ENCODE peak calls at places on chromosomes 6 and 20, in nine cellular contexts. H is gastrocnemius medialis, S is fibroblast of lung, B is heart left ventricle, A is cardiac muscle cell, L is Panc1, R is ascending aorta, C is body of pancreas, T is K562. O is an unnamed sample.

GRCh38 chr6:133837801-133838349 is 51.0 kb upstream of the TCF21 start:
- DNase-seq in T (peak; percentile 83), C (peak; percentile 67), R (peak; percentile 68), H (no peak), S (no peak), A (peak; percentile 69), L (peak; percentile 20), B (no peak), O (peak; percentile 68)

GRCh38 chr6:170247178-170247701 is 43.6 kb downstream of the DLL1 start:
- DNase-seq in H (no peak), S (no peak), T (no peak), L (no peak), C (no peak), A (no peak), B (no peak), R (no peak), O (no peak)

GRCh38 chr6:74578339-74578738 is 627.5 kb downstream of the COL12A1 start:
- DNase-seq in H (no peak), A (no peak), T (no peak), C (no peak), R (no peak), L (no peak), S (peak; percentile 75), B (no peak), O (no peak)

GRCh38 chr20:49965781-49966304 is 16.9 kb upstream of the SNAI1 start:
- DNase-seq in S (no peak), L (no peak), H (no peak), A (no peak), C (peak; percentile 44), B (no peak), R (no peak), T (no peak), O (no peak)

GRCh38 chr20:19816386-19816785 is 58.3 kb downstream of the RIN2 start:
- DNase-seq in S (no peak), A (no peak), H (no peak), R (no peak), T (no peak), L (no peak), B (no peak), C (no peak), O (no peak)

GRCh38 chr6:12395898-12396297 is 105.7 kb downstream of the EDN1 start:
- DNase-seq in C (no peak), H (no peak), R (no peak), B (no peak), A (no peak), T (no peak), L (no peak), S (no peak), O (no peak)

GRCh38 chr6:27871919-27872633 is 40.1 kb downstream of the OR2B2 start:
- DNase-seq in L (peak; percentile 99), A (peak; percentile 86), B (peak; percentile 60), T (no peak), C (peak; percentile 93), R (peak; percentile 88), S (peak; percentile 99), H (no peak), O (peak; percentile 84)

GRCh38 chr20:59933296-59933848 is at the start of gene SYCP2:
- DNase-seq in C (peak; percentile 61), R (peak; percentile 66), H (no peak), S (peak; percentile 28), T (peak; percentile 77), B (peak; percentile 78), A (no peak), L (no peak), O (peak; percentile 28)

GRCh38 chr6:157461000-157461915 is 80.3 kb downstream of the ZDHHC14 start:
- DNase-seq in B (no peak), R (no peak), A (no peak), C (peak; percentile 89), T (peak; percentile 90), L (no peak), H (no peak), S (no peak), O (peak; percentile 31)

DNA sequence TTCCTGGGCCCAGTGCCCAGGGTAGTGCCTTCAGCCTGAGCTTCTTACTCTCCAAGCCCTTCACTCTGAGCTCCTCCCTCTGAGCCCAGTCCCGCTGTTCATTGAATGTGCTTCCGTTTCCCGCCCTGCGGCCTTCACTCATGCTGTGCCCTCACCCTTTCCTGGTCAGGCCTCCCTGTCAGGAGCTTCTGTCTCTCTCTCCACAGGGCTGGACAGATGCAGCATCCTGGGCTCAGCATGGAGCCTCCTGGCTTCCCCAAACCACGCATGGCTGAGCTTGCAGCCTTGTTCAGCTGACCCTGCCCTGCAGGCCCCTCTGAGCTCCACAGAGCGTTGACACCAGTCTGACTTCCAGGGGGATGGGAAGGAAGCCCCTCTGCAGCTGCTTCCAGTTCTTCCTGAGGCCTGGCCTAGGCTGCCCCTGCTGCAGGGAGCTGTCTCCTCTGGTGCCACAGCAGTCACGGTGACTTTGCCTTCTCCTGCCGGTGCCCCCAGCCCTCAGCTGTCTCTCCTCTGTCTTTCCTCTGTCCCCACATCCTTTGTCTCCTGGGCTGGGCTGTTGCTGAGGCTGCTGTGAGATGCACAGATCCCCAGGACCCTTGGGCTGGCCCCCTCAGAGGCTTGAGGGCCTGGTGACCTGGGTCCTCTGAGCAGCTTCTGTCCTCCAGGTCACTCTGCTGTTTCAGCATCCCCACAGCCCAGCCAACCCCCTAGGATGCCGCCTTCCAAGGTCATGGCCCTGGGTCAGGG is 7.9 kb upstream of the MYT1 start:
- DNase-seq in H (no peak), A (no peak), S (no peak), L (no peak), R (no peak), T (no peak), B (no peak), C (no peak), O (no peak)
- H3K27me3 ChIP-seq in H (peaks cover 24% of the 10 kb centered on the region), A (peaks cover 17% of the 10 kb centered on the region), S (peaks cover 7% of the 10 kb centered on the region), L (no peaks in the 10 kb centered on the region), R (no peaks in the 10 kb centered on the region), T (no peaks in the 10 kb centered on the region), B (peaks cover 19% of the 10 kb centered on the region), C (no peaks in the 10 kb centered on the region), O (peaks cover 33% of the 10 kb centered on the region)

GRCh38 chr6:15401769-15402250 is 155.9 kb downstream of the JARID2 start:
- DNase-seq in A (no peak), R (no peak), B (no peak), H (no peak), T (no peak), L (no peak), S (no peak), C (no peak), O (no peak)
- H3K4me1 ChIP-seq in A (peaks cover 54% of the 10 kb centered on the region), R (peaks cover 25% of the 10 kb centered on the region), B (peaks cover 73% of the 10 kb centered on the region), H (peaks cover 96% of the 10 kb centered on the region), T (peaks cover 17% of the 10 kb centered on the region), L (peaks cover 21% of the 10 kb centered on the region), S (peaks cover 4% of the 10 kb centered on the region), C (peaks cover 25% of the 10 kb centered on the region), O (peaks cover 13% of the 10 kb centered on the region)

DNA sequence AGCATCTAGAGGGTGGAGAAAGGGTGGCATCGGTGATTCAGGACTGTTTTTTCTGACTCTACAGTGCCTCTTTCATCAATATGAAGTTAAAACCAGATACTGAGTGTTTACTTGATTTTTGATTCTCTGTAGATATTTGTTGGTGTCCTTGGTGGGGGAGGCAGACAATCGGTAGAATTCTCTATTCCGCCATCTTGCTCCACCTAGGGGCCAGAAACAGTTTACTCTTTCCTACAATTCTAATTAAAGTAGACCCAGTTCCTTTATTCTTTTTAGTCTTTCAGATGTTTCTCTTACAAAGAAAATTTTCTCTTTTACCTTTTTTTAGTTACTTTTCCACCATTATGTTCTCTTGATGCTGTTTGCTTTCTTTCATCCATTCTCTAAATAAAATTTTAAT is 162.1 kb upstream of the RAB32 start:
- DNase-seq in T (no peak), C (no peak), A (no peak), L (no peak), H (no peak), S (no peak), B (no peak), R (no peak), O (no peak)
- TF ChIP-seq CTCF in T (peak; percentile 12), C (no peak), A (peak; percentile 33), L (peak; percentile 23), H (no peak), S (no peak), B (no peak), R (no peak), O (no peak)

GRCh38 chr20:16802652-16802935 is 54.4 kb downstream of the OTOR start:
- DNase-seq in C (no peak), T (no peak), L (no peak), A (no peak), B (no peak), S (no peak), R (no peak), H (no peak), O (no peak)

GRCh38 chr20:16803965-16804792 is 56.0 kb downstream of the OTOR start:
- DNase-seq in A (peak; percentile 71), B (no peak), L (no peak), S (peak; percentile 46), C (peak; percentile 50), T (peak; percentile 52), R (peak; percentile 72), H (no peak), O (peak; percentile 38)

GRCh38 chr20:16806061-16806460 is 57.9 kb downstream of the OTOR start:
- DNase-seq in R (no peak), T (no peak), L (no peak), H (no peak), A (peak; percentile 24), S (no peak), B (no peak), C (no peak), O (no peak)

GRCh38 chr20:16804793-16805187 is 56.6 kb downstream of the OTOR start:
- DNase-seq in H (no peak), T (no peak), L (no peak), R (no peak), B (no peak), S (no peak), C (no peak), A (peak; percentile 5), O (no peak)

GRCh38 chr20:16801919-16802651 is 53.9 kb downstream of the OTOR start:
- DNase-seq in C (peak; percentile 64), T (peak; percentile 58), A (peak; percentile 71), S (peak; percentile 58), R (peak; percentile 76), H (peak; percentile 3), B (peak; percentile 30), L (peak; percentile 64), O (peak; percentile 59)
- H3K27me3 ChIP-seq in C (no peaks in the 10 kb centered on the region), T (no peaks in the 10 kb centered on the region), A (no peaks in the 10 kb centered on the region), S (peaks cover 4% of the 10 kb centered on the region), R (no peaks in the 10 kb centered on the region), H (peaks cover 12% of the 10 kb centered on the region), B (no peaks in the 10 kb centered on the region), L (peaks cover 32% of the 10 kb centered on the region), O (peaks cover 38% of the 10 kb centered on the region)

DNA sequence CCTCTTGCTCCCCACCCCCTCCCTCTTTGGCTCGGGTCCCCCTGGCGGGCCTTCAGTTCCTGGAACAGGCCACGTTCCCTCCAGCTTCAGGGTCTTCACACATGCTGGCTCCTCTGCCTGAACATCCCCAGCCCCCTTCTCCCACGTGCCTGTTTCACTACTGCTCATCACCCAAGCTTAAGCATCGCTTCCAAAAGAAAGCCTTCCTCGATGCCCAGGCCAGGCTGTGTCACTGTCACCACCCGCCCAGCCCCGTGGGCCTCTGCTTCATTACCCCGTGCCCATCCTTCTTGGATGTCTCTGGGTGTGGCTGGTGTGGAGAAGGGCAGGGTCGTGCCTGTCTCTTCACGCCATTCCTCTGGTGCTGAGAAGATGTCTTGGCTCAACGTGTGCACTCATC is 2.8 kb downstream of the DLGAP4 start:
- DNase-seq in C (no peak), S (no peak), B (no peak), A (no peak), R (no peak), L (no peak), T (no peak), H (no peak), O (no peak)
- H3K4me1 ChIP-seq in C (peaks cover 15% of the 10 kb centered on the region), S (no peaks in the 10 kb centered on the region), B (peaks cover 7% of the 10 kb centered on the region), A (no peaks in the 10 kb centered on the region), R (peaks cover 7% of the 10 kb centered on the region), L (no peaks in the 10 kb centered on the region), T (peaks cover 20% of the 10 kb centered on the region), H (peaks cover 4% of the 10 kb centered on the region), O (peaks cover 3% of the 10 kb centered on the region)